ENCODE peak calls at places on chromosome 3, in five cellular contexts. Y is NCI-H1092; N is natural killer cell treated with Interleukin-12 subunit alpha and Interleukin-12 subunit beta and Interleukin-15 and Interleukin-18, amount 100 ng/mL, for 72 hours; A is ovary; U is AG09319. F is an unnamed sample.

GRCh38 chr3:150407818-150408231 is 273 bp upstream of the TSC22D2 start:
- DNase-seq in Y (no peak), N (no peak), A (peak; percentile 99), U (no peak), F (peak; percentile 93)

GRCh38 chr3:127092776-127093175 is 100.2 kb upstream of the PRR23E start:
- DNase-seq in Y (no peak), N (no peak), A (no peak), U (no peak), F (no peak)

GRCh38 chr3:177831361-177831760 is 634.1 kb upstream of the TBL1XR1 start:
- DNase-seq in Y (no peak), N (no peak), A (no peak), U (no peak), F (no peak)

GRCh38 chr3:66133050-66133757 is 87.6 kb upstream of the SLC25A26 start:
- DNase-seq in Y (no peak), N (no peak), A (no peak), U (no peak), F (no peak)

GRCh38 chr3:32392530-32393302 is 1.1 kb downstream of the CMTM7 start:
- DNase-seq in Y (no peak), N (no peak), A (peak; percentile 51), U (no peak), F (peak; percentile 37)

GRCh38 chr3:151356791-151357460 is 27.6 kb upstream of the P2RY13 start:
- DNase-seq in Y (no peak), N (no peak), A (no peak), U (no peak), F (no peak)

GRCh38 chr3:14124223-14124614 is 451 bp downstream of the CHCHD4 start:
- DNase-seq in Y (peak; percentile 31), N (no peak), A (no peak), U (no peak), F (no peak)

GRCh38 chr3:62835594-62836236 is 39.5 kb downstream of the CADPS start:
- DNase-seq in Y (no peak), N (no peak), A (no peak), U (no peak), F (no peak)

GRCh38 chr3:170076715-170077238 is 39.0 kb downstream of the GPR160 start:
- DNase-seq in Y (no peak), N (no peak), A (no peak), U (no peak), F (no peak)

GRCh38 chr3:40616420-40616819 is 91.7 kb downstream of the ZNF621 start:
- DNase-seq in Y (peak; percentile 32), N (no peak), A (no peak), U (no peak), F (no peak)

GRCh38 chr3:54476876-54477275 is 354.5 kb downstream of the CACNA2D3 start:
- DNase-seq in Y (no peak), N (no peak), A (no peak), U (no peak), F (no peak)

GRCh38 chr3:142618917-142619401 is 22.8 kb downstream of the PLS1 start:
- DNase-seq in Y (peak; percentile 79), N (no peak), A (no peak), U (no peak), F (no peak)

GRCh38 chr3:174438501-174439156 is 420.5 kb upstream of the NAALADL2 start:
- DNase-seq in Y (no peak), N (no peak), A (no peak), U (no peak), F (no peak)

F was measured in omental fat pad.